ENCODE peak calls at places on chromosomes 12 and 14, in six cellular contexts. Z is OCI-LY7, Y is left ventricle myocardium inferior, Q is heart left ventricle, V is testis, N is uterus. U is an unnamed sample.

GRCh38 chr12:80821513-80822000 is 104.8 kb downstream of the MYF5 start:
- DNase-seq in Z (peak; percentile 75), Y (no peak), Q (peak; percentile 51), V (no peak), N (no peak), U (peak; percentile 88)

GRCh38 chr14:79861111-79861510 is 350.2 kb downstream of the DIO2 start:
- DNase-seq in Z (no peak), Y (no peak), Q (no peak), V (no peak), N (no peak), U (peak; percentile 69)

GRCh38 chr12:116525418-116526001 is 33.7 kb upstream of the MAP1LC3B2 start:
- DNase-seq in Z (no peak), Y (peak; percentile 48), Q (no peak), V (peak; percentile 58), N (peak; percentile 90), U (no peak)

GRCh38 chr14:24843494-24843893 is 206.5 kb downstream of the STXBP6 start:
- DNase-seq in Z (peak; percentile 8), Y (no peak), Q (no peak), V (no peak), N (no peak), U (no peak)

GRCh38 chr14:81517798-81518398 is 15.8 kb downstream of the SEL1L start:
- DNase-seq in Z (no peak), Y (peak; percentile 56), Q (peak; percentile 55), V (peak; percentile 69), N (peak; percentile 40), U (no peak)

GRCh38 chr14:76514599-76514998 is 138.7 kb downstream of the ESRRB start:
- DNase-seq in Z (peak; percentile 3), Y (no peak), Q (no peak), V (no peak), N (no peak), U (peak; percentile 92)

GRCh38 chr14:39107624-39108023 is 4.6 kb upstream of the SEC23A start:
- DNase-seq in Z (peak; percentile 64), Y (no peak), Q (no peak), V (no peak), N (no peak), U (peak; percentile 84)

GRCh38 chr12:64660237-64661018 is 50.1 kb downstream of the RASSF3 start:
- DNase-seq in Z (no peak), Y (no peak), Q (no peak), V (no peak), N (no peak), U (no peak)

GRCh38 chr14:25381498-25381897 is 331.6 kb upstream of the STXBP6 start:
- DNase-seq in Z (peak; percentile 5), Y (no peak), Q (no peak), V (no peak), N (no peak), U (peak; percentile 63)

GRCh38 chr14:31261859-31262739 is 54.5 kb upstream of the HECTD1 start:
- DNase-seq in Z (no peak), Y (no peak), Q (peak; percentile 41), V (no peak), N (peak; percentile 20), U (peak; percentile 96)

GRCh38 chr12:66170606-66171005 is 810 bp upstream of the TMBIM4 start:
- DNase-seq in Z (no peak), Y (no peak), Q (no peak), V (no peak), N (no peak), U (no peak)

GRCh38 chr12:85805654-85806053 is 30.6 kb downstream of the RASSF9 start:
- DNase-seq in Z (no peak), Y (no peak), Q (no peak), V (no peak), N (no peak), U (no peak)

GRCh38 chr12:2051700-2052625 is 824 bp upstream of the CACNA1C start:
- DNase-seq in Z (no peak), Y (no peak), Q (no peak), V (no peak), N (no peak), U (no peak)

GRCh38 chr14:30223385-30223785 is 295.7 kb upstream of the PRKD1 start:
- DNase-seq in Z (no peak), Y (peak; percentile 29), Q (peak; percentile 45), V (no peak), N (peak; percentile 58), U (no peak)

GRCh38 chr12:42921741-42922511 is 332.4 kb upstream of the PRICKLE1 start:
- DNase-seq in Z (no peak), Y (no peak), Q (no peak), V (no peak), N (no peak), U (no peak)

GRCh38 chr14:101352567-101352966 is 208.7 kb upstream of the DIO3 start:
- DNase-seq in Z (no peak), Y (no peak), Q (no peak), V (no peak), N (peak; percentile 11), U (no peak)

GRCh38 chr14:74364271-74364880 is 16.1 kb downstream of the VRTN start:
- DNase-seq in Z (no peak), Y (no peak), Q (no peak), V (no peak), N (no peak), U (no peak)

GRCh38 chr12:131102991-131103609 is 149.4 kb downstream of the ADGRD1 start:
- DNase-seq in Z (no peak), Y (no peak), Q (no peak), V (no peak), N (peak; percentile 7), U (no peak)

GRCh38 chr14:97276573-97276972 is 479.4 kb downstream of the VRK1 start:
- DNase-seq in Z (no peak), Y (no peak), Q (no peak), V (no peak), N (no peak), U (no peak)

GRCh38 chr12:131911851-131912525 is 17.1 kb upstream of the PUS1 start:
- DNase-seq in Z (no peak), Y (no peak), Q (peak; percentile 21), V (no peak), N (no peak), U (no peak)

GRCh38 chr12:109523071-109523470 is 45.6 kb downstream of the UBE3B start:
- DNase-seq in Z (no peak), Y (peak; percentile 79), Q (peak; percentile 86), V (no peak), N (no peak), U (no peak)

GRCh38 chr12:11133816-11134215 is 628 bp downstream of the TAS2R30 start:
- DNase-seq in Z (no peak), Y (no peak), Q (no peak), V (no peak), N (no peak), U (no peak)

GRCh38 chr12:127063339-127064090 is 1203.5 kb upstream of the TMEM132C start:
- DNase-seq in Z (no peak), Y (no peak), Q (no peak), V (no peak), N (no peak), U (no peak)

GRCh38 chr12:127065595-127065994 is 1201.4 kb upstream of the TMEM132C start:
- DNase-seq in Z (no peak), Y (no peak), Q (no peak), V (no peak), N (no peak), U (no peak)

GRCh38 chr12:127060933-127061332 is 1206.0 kb upstream of the TMEM132C start:
- DNase-seq in Z (no peak), Y (no peak), Q (no peak), V (no peak), N (no peak), U (no peak)

GRCh38 chr12:127064207-127064606 is 1202.8 kb upstream of the TMEM132C start:
- DNase-seq in Z (no peak), Y (no peak), Q (no peak), V (no peak), N (no peak), U (no peak)

GRCh38 chr12:127060310-127060847 is 1206.6 kb upstream of the TMEM132C start:
- DNase-seq in Z (no peak), Y (no peak), Q (no peak), V (peak; percentile 65), N (no peak), U (no peak)
- H3K4me1 ChIP-seq in Z (no peaks in the 10 kb centered on the region), Y (no peaks in the 10 kb centered on the region), Q (no peaks in the 10 kb centered on the region), V (no peaks in the 10 kb centered on the region), N (no peaks in the 10 kb centered on the region), U (no peaks in the 10 kb centered on the region)

GRCh38 chr12:124765571-124766489 is 97.8 kb downstream of the SCARB1 start:
- DNase-seq in Z (no peak), Y (no peak), Q (no peak), V (no peak), N (no peak), U (no peak)
- H3K4me1 ChIP-seq in Z (no peaks in the 10 kb centered on the region), Y (peaks cover 40% of the 10 kb centered on the region), Q (peaks cover 16% of the 10 kb centered on the region), V (peaks cover 22% of the 10 kb centered on the region), N (peaks cover 5% of the 10 kb centered on the region), U (peaks cover 40% of the 10 kb centered on the region)

GRCh38 chr14:103135333-103136075 is 12.2 kb downstream of the TNFAIP2 start:
- DNase-seq in Z (no peak), Y (peak; percentile 10), Q (no peak), V (no peak), N (no peak), U (no peak)

GRCh38 chr14:103134405-103134804 is 11.1 kb downstream of the TNFAIP2 start:
- DNase-seq in Z (no peak), Y (no peak), Q (no peak), V (no peak), N (no peak), U (no peak)

GRCh38 chr14:103136388-103137271 is 13.4 kb downstream of the TNFAIP2 start:
- DNase-seq in Z (no peak), Y (no peak), Q (no peak), V (no peak), N (peak; percentile 63), U (no peak)

GRCh38 chr14:103134919-103135318 is 11.7 kb downstream of the TNFAIP2 start:
- DNase-seq in Z (no peak), Y (peak; percentile 6), Q (no peak), V (no peak), N (no peak), U (no peak)

DNA sequence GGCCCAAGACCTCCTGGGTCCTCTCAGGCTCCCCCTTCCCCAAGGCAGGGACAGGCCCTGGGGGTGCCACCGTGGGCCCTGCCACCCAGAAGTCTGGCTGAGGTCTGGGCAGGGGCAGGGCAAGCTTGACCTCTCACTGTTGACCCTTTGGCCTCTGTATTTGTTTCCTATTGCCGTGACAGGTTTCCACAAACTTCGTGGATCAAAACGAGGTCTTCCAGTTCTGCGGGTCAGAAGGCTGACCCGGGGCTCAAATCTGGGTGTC is 12.7 kb downstream of the TNFAIP2 start:
- DNase-seq in Z (no peak), Y (no peak), Q (no peak), V (no peak), N (no peak), U (no peak)
- H3K4me1 ChIP-seq in Z (peaks cover 20% of the 10 kb centered on the region), Y (peaks cover 51% of the 10 kb centered on the region), Q (peaks cover 18% of the 10 kb centered on the region), V (peaks cover 27% of the 10 kb centered on the region), N (no peaks in the 10 kb centered on the region), U (peaks cover 4% of the 10 kb centered on the region)

GRCh38 chr12:52655251-52655650 is 3.2 kb upstream of the KRT2 start:
- DNase-seq in Z (no peak), Y (no peak), Q (no peak), V (no peak), N (no peak), U (no peak)

GRCh38 chr12:52648012-52648550 is 3.9 kb downstream of the KRT2 start:
- DNase-seq in Z (no peak), Y (no peak), Q (no peak), V (no peak), N (no peak), U (no peak)

GRCh38 chr12:52649066-52649465 is 2.9 kb downstream of the KRT2 start:
- DNase-seq in Z (no peak), Y (no peak), Q (no peak), V (no peak), N (no peak), U (no peak)

GRCh38 chr12:52650520-52651081 is 1.4 kb downstream of the KRT2 start:
- DNase-seq in Z (no peak), Y (no peak), Q (no peak), V (peak; percentile 23), N (peak; percentile 27), U (no peak)

GRCh38 chr12:52651726-52652261 is at the start of gene KRT2:
- DNase-seq in Z (no peak), Y (no peak), Q (no peak), V (no peak), N (no peak), U (no peak)
- H3K4me1 ChIP-seq in Z (no peaks in the 10 kb centered on the region), Y (peaks cover 17% of the 10 kb centered on the region), Q (peaks cover 3% of the 10 kb centered on the region), V (no peaks in the 10 kb centered on the region), N (no peaks in the 10 kb centered on the region), U (no peaks in the 10 kb centered on the region)

U was measured in Karpas-422.